ENCODE peak calls at places on chromosomes 16 and 17, in ten cellular contexts. U, P, D, L, F, B, C, S, T and I are unnamed samples.

GRCh38 chr17:2394775-2395191 is 6.1 kb downstream of the MNT start:
- DNase-seq in U (no peak), S (no peak), D (no peak), T (no peak), L (peak; percentile 55), P (no peak), F (no peak), C (no peak), B (peak; percentile 66), I (no peak)

GRCh38 chr17:62757518-62757951 is 50.6 kb downstream of the MARCHF10 start:
- DNase-seq in B (no peak), F (no peak), S (no peak), C (no peak), U (no peak), T (no peak), L (no peak), P (no peak), D (no peak), I (no peak)

GRCh38 chr17:47808830-47809480 is 12.6 kb downstream of the OSBPL7 start:
- DNase-seq in F (no peak), B (peak; percentile 24), D (no peak), U (no peak), S (no peak), L (no peak), C (no peak), P (no peak), T (no peak), I (no peak)

GRCh38 chr16:47142469-47143328 is 1.0 kb downstream of the NETO2 start:
- DNase-seq in B (peak; percentile 36), L (no peak), T (peak; percentile 15), F (no peak), U (no peak), C (peak; percentile 28), P (peak; percentile 2), D (no peak), S (no peak), I (peak; percentile 49)

GRCh38 chr16:17101646-17102045 is 369.1 kb downstream of the XYLT1 start:
- DNase-seq in L (no peak), T (no peak), P (no peak), S (no peak), F (no peak), U (no peak), D (no peak), C (peak; percentile 16), B (no peak), I (no peak)

GRCh38 chr17:68854509-68854908 is 100.7 kb downstream of the ABCA8 start:
- DNase-seq in T (no peak), D (no peak), U (no peak), P (no peak), B (no peak), F (no peak), L (no peak), C (no peak), S (no peak), I (no peak)

GRCh38 chr16:4890026-4890425 is 42.7 kb downstream of the UBN1 start:
- DNase-seq in F (no peak), L (no peak), B (no peak), D (no peak), U (no peak), T (no peak), P (no peak), S (no peak), C (no peak), I (no peak)

GRCh38 chr17:42317256-42317966 is 29.1 kb downstream of the STAT5A start:
- DNase-seq in D (no peak), S (no peak), U (no peak), P (no peak), T (no peak), F (no peak), C (no peak), L (no peak), B (no peak), I (peak; percentile 56)

GRCh38 chr17:4394208-4395110 is 28.0 kb upstream of the UBE2G1 start:
- DNase-seq in D (no peak), T (no peak), B (no peak), S (no peak), P (no peak), C (no peak), F (no peak), U (no peak), L (no peak), I (no peak)

GRCh38 chr17:77681820-77682219 is 276.7 kb upstream of the TNRC6C start:
- DNase-seq in L (peak; percentile 43), C (no peak), S (no peak), U (no peak), T (no peak), D (no peak), F (no peak), B (no peak), P (no peak), I (no peak)

GRCh38 chr17:57226793-57227192 is 29.5 kb upstream of the MSI2 start:
- DNase-seq in T (no peak), S (no peak), D (no peak), F (no peak), B (no peak), U (no peak), L (no peak), P (no peak), C (no peak), I (no peak)

GRCh38 chr16:69187891-69188451 is 1.0 kb downstream of the SNTB2 start:
- DNase-seq in U (peak; percentile 9), S (no peak), F (no peak), L (no peak), B (peak; percentile 45), D (peak; percentile 1), C (peak; percentile 32), P (peak; percentile 16), T (no peak), I (peak; percentile 42)

GRCh38 chr17:47735536-47736011 is 2.5 kb downstream of the TBX21 start:
- DNase-seq in F (no peak), B (peak; percentile 4), U (no peak), P (no peak), T (no peak), C (no peak), L (no peak), D (no peak), S (no peak), I (no peak)

GRCh38 chr16:68069511-68070248 is 15.5 kb upstream of the NFATC3 start:
- DNase-seq in S (no peak), T (no peak), B (no peak), D (no peak), P (no peak), F (no peak), C (no peak), L (peak; percentile 81), U (no peak), I (no peak)

GRCh38 chr16:21083729-21084268 is 66.8 kb downstream of the DNAH3 start:
- DNase-seq in C (peak; percentile 58), D (peak; percentile 52), T (peak; percentile 40), P (peak; percentile 23), S (no peak), B (peak; percentile 45), U (no peak), F (peak; percentile 52), L (peak; percentile 71), I (peak; percentile 77)

GRCh38 chr17:76461765-76462555 is 5.4 kb upstream of the AANAT start:
- DNase-seq in D (no peak), C (no peak), B (no peak), P (no peak), U (no peak), F (no peak), T (no peak), S (no peak), L (no peak), I (no peak)

GRCh38 chr17:83056583-83057396 is 22.6 kb upstream of the METRNL start:
- DNase-seq in T (no peak), P (no peak), F (peak; percentile 29), S (no peak), U (no peak), D (no peak), B (peak; percentile 14), L (peak; percentile 23), C (no peak), I (no peak)

GRCh38 chr16:88616320-88616719 is 22.1 kb upstream of the IL17C start:
- DNase-seq in D (no peak), U (no peak), T (no peak), P (no peak), C (no peak), L (peak; percentile 91), S (no peak), B (no peak), F (no peak), I (no peak)

GRCh38 chr17:83136931-83137330 is 57.5 kb downstream of the METRNL start:
- DNase-seq in F (no peak), T (no peak), L (no peak), S (no peak), D (no peak), P (no peak), U (no peak), C (no peak), B (peak; percentile 8), I (no peak)

GRCh38 chr16:50459681-50460080 is 88.5 kb upstream of the NKD1 start:
- DNase-seq in T (no peak), P (no peak), C (no peak), B (no peak), U (no peak), F (no peak), D (no peak), S (no peak), L (no peak), I (no peak)